ENCODE peak calls at places on chromosomes 2 and 18, in five cellular contexts. L, E, O, T and D are unnamed samples.

GRCh38 chr2:4673025-4673489 is 969.7 kb downstream of the DCDC2C start:
- DNase-seq in L (no peak), E (no peak), O (peak), T (peak), D (no peak)

GRCh38 chr2:46480562-46480961 is 1.2 kb downstream of the TMEM247 start:
- DNase-seq in L (no peak), E (no peak), O (no peak), T (no peak), D (no peak)

GRCh38 chr18:9743200-9744016 is 35.3 kb downstream of the RAB31 start:
- DNase-seq in L (no peak), E (peak), O (peak), T (peak), D (peak)

GRCh38 chr18:46917808-46918600 is 602 bp downstream of the KATNAL2 start:
- DNase-seq in L (peak), E (no peak), O (no peak), T (peak), D (no peak)

GRCh38 chr2:120389036-120389391 is 43.1 kb downstream of the INHBB start:
- DNase-seq in L (no peak), E (no peak), O (no peak), T (no peak), D (no peak)

GRCh38 chr18:47772374-47773248 is 157.8 kb downstream of the SMAD2 start:
- DNase-seq in L (peak), E (peak), O (peak), T (peak), D (peak)

GRCh38 chr2:236604971-236605734 is 35.5 kb downstream of the ACKR3 start:
- DNase-seq in L (no peak), E (no peak), O (no peak), T (no peak), D (no peak)

GRCh38 chr2:200618590-200619021 is 32.8 kb downstream of the AOX1 start:
- DNase-seq in L (no peak), E (no peak), O (no peak), T (peak), D (no peak)

GRCh38 chr2:8986327-8986976 is 17.0 kb downstream of the MBOAT2 start:
- DNase-seq in L (peak), E (no peak), O (peak), T (peak), D (no peak)

GRCh38 chr2:20064841-20065240 is 13.4 kb upstream of the LAPTM4A start:
- DNase-seq in L (no peak), E (no peak), O (no peak), T (no peak), D (no peak)

GRCh38 chr18:9038277-9038871 is 64.1 kb upstream of the NDUFV2 start:
- DNase-seq in L (no peak), E (no peak), O (no peak), T (no peak), D (no peak)

GRCh38 chr18:8851659-8852058 is 146.3 kb downstream of the MTCL1 start:
- DNase-seq in L (no peak), E (no peak), O (no peak), T (no peak), D (no peak)

GRCh38 chr2:37934591-37935513 is 9.8 kb downstream of the RMDN2 start:
- DNase-seq in L (no peak), E (no peak), O (no peak), T (no peak), D (no peak)

GRCh38 chr2:45533771-45534170 is 77.3 kb downstream of the SRBD1 start:
- DNase-seq in L (no peak), E (no peak), O (no peak), T (no peak), D (no peak)

GRCh38 chr2:61660511-61661388 is 122.6 kb upstream of the XPO1 start:
- DNase-seq in L (no peak), E (no peak), O (peak), T (no peak), D (no peak)

GRCh38 chr2:152335016-152335850 is at the start of gene FMNL2:
- DNase-seq in L (peak), E (peak), O (peak), T (peak), D (peak)

GRCh38 chr2:99430614-99431258 is 59.1 kb downstream of the REV1 start:
- DNase-seq in L (no peak), E (no peak), O (no peak), T (no peak), D (no peak)

GRCh38 chr2:17851731-17852585 is 26.5 kb upstream of the KCNS3 start:
- DNase-seq in L (peak), E (peak), O (peak), T (peak), D (peak)

GRCh38 chr2:33222309-33222708 is 254.1 kb upstream of the RASGRP3 start:
- DNase-seq in L (no peak), E (no peak), O (no peak), T (no peak), D (no peak)

GRCh38 chr2:189506514-189506976 is 65.3 kb downstream of the WDR75 start:
- DNase-seq in L (no peak), E (peak), O (peak), T (peak), D (no peak)

GRCh38 chr2:37802899-37803379 is 122.1 kb upstream of the RMDN2 start:
- DNase-seq in L (no peak), E (no peak), O (no peak), T (no peak), D (no peak)

GRCh38 chr2:208541982-208542464 is 135.4 kb downstream of the PTH2R start:
- DNase-seq in L (no peak), E (no peak), O (no peak), T (peak), D (no peak)

GRCh38 chr2:69345434-69345833 is 41.6 kb downstream of the GFPT1 start:
- DNase-seq in L (no peak), E (no peak), O (peak), T (no peak), D (no peak)

DNA sequence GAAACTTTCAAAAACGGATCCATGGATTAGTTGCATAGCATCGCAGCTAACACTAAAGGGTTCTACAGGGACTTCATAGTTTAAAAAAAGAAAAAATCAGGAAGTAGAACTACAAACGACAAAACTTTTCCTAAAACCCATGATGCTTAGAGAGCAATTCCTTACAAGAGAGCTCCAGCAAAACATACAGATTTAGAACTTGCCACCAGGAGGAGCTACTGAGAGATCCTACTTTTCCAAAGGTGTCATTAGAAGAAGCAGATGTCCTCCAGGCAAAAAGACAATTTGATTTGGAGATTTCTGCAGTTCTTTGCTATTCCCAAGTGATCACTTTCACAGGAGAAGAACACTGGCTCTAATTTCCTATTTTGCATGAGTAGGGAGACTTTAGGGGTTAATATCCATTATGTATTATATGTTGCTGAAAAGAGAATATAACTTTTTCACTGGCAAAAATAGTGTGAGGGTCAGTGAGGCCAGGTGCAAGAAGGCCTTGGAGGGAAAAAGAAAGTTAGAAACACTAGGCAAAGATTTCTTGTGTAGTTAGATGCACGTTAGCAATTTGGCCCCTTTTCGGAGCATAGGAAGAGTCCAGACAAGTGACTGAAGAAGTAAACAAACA is 436.2 kb downstream of the SUCLG1 start:
- DNase-seq in L (peak), E (peak), O (peak), T (peak), D (peak)
- TF ChIP-seq SP1 in L (no peak), E (no peak), O (no peak), T (no peak), D (no peak)

GRCh38 chr2:48219234-48219554 is 310.8 kb upstream of the STON1 start:
- DNase-seq in L (no peak), E (no peak), O (no peak), T (no peak), D (no peak)
- TF ChIP-seq SP1 in L (no peak), E (no peak), O (no peak), T (no peak), D (no peak)

GRCh38 chr18:62445386-62445917 is 77.4 kb upstream of the ZCCHC2 start:
- DNase-seq in L (no peak), E (no peak), O (no peak), T (no peak), D (no peak)
- TF ChIP-seq SP1 in L (no peak), E (no peak), O (no peak), T (no peak), D (no peak)

GRCh38 chr2:104872866-104873688 is 19.2 kb downstream of the POU3F3 start:
- DNase-seq in L (peak), E (peak), O (peak), T (peak), D (peak)
- TF ChIP-seq SP1 in L (peak), E (no peak), O (no peak), T (no peak), D (no peak)

GRCh38 chr18:55737266-55737665 is 149.3 kb upstream of the TCF4 start:
- DNase-seq in L (no peak), E (no peak), O (no peak), T (no peak), D (no peak)

GRCh38 chr18:55735969-55736368 is 148.0 kb upstream of the TCF4 start:
- DNase-seq in L (no peak), E (no peak), O (no peak), T (no peak), D (no peak)

GRCh38 chr18:55739488-55739887 is 151.5 kb upstream of the TCF4 start:
- DNase-seq in L (no peak), E (no peak), O (no peak), T (no peak), D (no peak)

GRCh38 chr18:55738483-55739114 is 150.6 kb upstream of the TCF4 start:
- DNase-seq in L (no peak), E (no peak), O (no peak), T (no peak), D (no peak)

GRCh38 chr18:55737781-55738468 is 149.9 kb upstream of the TCF4 start:
- DNase-seq in L (no peak), E (no peak), O (no peak), T (no peak), D (no peak)
- TF ChIP-seq SP1 in L (no peak), E (no peak), O (no peak), T (no peak), D (no peak)

GRCh38 chr2:28713582-28714292 is 37.9 kb upstream of the PPP1CB start:
- DNase-seq in L (no peak), E (no peak), O (no peak), T (no peak), D (no peak)
- TF ChIP-seq SP1 in L (no peak), E (peak), O (no peak), T (no peak), D (no peak)

GRCh38 chr2:39419282-39420223 is 17.5 kb downstream of the MAP4K3 start:
- DNase-seq in L (no peak), E (no peak), O (no peak), T (no peak), D (no peak)
- TF ChIP-seq SP1 in L (no peak), E (no peak), O (no peak), T (no peak), D (no peak)

GRCh38 chr2:196204991-196205766 is 33.8 kb upstream of the STK17B start:
- DNase-seq in L (no peak), E (no peak), O (no peak), T (no peak), D (no peak)

GRCh38 chr2:196200557-196200956 is 29.2 kb upstream of the STK17B start:
- DNase-seq in L (no peak), E (no peak), O (no peak), T (no peak), D (no peak)

GRCh38 chr2:196205891-196206408 is 34.6 kb upstream of the STK17B start:
- DNase-seq in L (no peak), E (no peak), O (no peak), T (no peak), D (no peak)

GRCh38 chr2:196206804-196207203 is 35.4 kb upstream of the STK17B start:
- DNase-seq in L (no peak), E (no peak), O (no peak), T (no peak), D (no peak)

DNA sequence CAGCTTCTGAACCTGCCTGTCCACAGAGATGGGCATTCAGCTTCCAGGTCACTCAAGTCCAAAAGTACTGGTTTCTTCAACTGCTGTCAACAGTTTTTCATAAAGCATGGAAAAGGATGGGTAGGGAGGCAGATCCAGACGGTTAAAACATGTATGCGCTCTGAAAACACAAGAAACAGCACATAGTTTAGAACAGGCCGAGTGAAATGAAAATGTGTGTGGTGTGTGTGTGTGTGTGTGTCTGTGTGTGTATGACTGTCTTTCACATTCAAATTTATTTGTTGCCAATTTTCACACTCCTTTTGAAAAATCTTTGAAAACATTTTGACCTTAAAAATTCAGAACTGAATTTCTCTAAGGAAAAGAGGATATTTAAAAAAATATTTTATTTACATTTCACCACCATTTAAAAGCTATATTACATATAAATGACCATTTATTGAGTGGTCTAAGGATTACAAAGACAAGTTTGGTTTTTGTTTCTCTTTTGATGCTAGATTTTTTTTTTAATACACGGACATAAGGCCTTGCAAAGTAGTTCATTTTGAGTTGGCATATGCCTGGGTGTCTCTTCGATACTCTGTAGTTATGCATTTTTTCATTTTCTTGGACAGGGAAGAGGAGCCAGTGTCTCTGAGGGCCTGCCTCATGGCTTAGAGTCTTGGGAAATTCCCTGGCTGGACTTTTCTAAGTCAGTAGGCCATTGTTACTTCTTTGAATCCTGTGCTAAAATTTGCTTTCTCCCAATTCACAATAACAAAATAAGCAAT is 30.0 kb upstream of the STK17B start:
- DNase-seq in L (no peak), E (no peak), O (no peak), T (no peak), D (no peak)
- TF ChIP-seq SP1 in L (no peak), E (no peak), O (no peak), T (no peak), D (no peak)

DNA sequence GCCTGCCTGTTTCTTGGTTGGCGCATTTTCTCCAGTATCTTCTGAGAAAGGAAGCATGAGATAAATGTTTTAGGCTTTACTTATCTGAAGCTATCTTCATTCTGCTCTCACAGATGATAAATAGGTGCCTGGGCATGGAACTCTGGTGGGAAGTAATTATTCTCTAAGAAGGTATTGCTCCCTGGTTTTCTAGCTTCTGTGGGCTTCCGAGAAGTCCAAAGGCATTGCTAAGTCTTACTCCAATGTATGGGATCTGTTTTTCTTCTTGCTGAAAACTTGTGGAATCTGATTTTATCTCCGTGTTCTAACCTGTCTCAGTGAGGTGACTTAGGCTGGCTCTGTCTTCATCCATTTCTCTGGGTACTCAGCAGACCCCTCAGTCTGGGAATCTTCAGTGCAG is 224.4 kb upstream of the HS6ST1 start:
- DNase-seq in L (no peak), E (no peak), O (no peak), T (no peak), D (no peak)
- TF ChIP-seq SP1 in L (no peak), E (no peak), O (no peak), T (no peak), D (no peak)

GRCh38 chr2:1658394-1659151 is 85.7 kb downstream of the PXDN start:
- DNase-seq in L (no peak), E (no peak), O (no peak), T (no peak), D (no peak)

GRCh38 chr2:1654696-1655374 is 89.5 kb downstream of the PXDN start:
- DNase-seq in L (no peak), E (no peak), O (no peak), T (no peak), D (no peak)

GRCh38 chr2:1655461-1655860 is 88.9 kb downstream of the PXDN start:
- DNase-seq in L (no peak), E (no peak), O (no peak), T (no peak), D (no peak)

GRCh38 chr2:1656961-1657841 is 87.1 kb downstream of the PXDN start:
- DNase-seq in L (no peak), E (no peak), O (no peak), T (no peak), D (no peak)

DNA sequence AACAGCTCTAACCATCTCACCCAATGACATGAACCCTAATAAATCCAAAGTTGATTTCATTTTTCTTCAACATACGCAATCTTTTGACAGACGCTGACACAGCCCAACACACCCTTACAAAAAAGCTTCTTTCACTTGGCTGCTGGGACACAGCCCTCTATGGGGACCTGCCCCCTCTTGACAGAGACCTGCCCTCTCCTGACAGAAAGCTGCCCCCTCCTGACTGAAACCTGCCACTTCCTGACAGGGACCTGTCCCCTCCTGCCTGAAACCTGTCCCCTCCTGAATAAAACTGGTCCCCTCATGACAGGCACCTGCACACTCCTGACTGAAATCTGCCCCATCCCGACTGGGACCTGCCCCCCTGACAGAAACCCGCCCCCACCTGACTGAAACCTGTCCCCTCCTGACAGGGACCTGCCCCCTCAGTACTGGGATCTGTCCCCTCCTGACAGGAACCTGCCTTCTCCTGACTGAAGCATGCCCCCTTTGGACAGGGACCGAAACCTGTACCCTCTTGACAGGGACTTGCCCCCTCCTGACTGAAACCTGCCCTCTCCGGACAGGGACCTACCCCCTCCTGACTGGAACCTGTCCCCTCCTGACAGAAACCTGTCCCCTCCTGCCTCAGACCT is 87.9 kb downstream of the PXDN start:
- DNase-seq in L (peak), E (no peak), O (no peak), T (no peak), D (no peak)
- TF ChIP-seq SP1 in L (no peak), E (no peak), O (no peak), T (no peak), D (no peak)